ENCODE peak calls at places on chromosomes 4 and X, in nine cellular contexts. R is glutamatergic neuron, J is BJ, U is AG04449, C is left ventricle myocardium inferior, K is fibroblast of mammary gland, H is nephron progenitor cell, M is progenitor cell of endocrine pancreas, S is fibroblast of villous mesenchyme. I is an unnamed sample.

GRCh38 chrX:130631011-130631410 is 229.2 kb downstream of the RBMX2 start:
- DNase-seq in R (no peak), J (no peak), U (no peak), C (no peak), K (no peak), H (no peak), M (no peak), S (no peak), I (no peak)

GRCh38 chr4:123288309-123289025 is 108.1 kb upstream of the SPRY1 start:
- DNase-seq in R (no peak), J (no peak), U (no peak), C (no peak), K (no peak), H (no peak), M (no peak), S (no peak), I (no peak)

GRCh38 chr4:25702848-25703247 is 47.2 kb downstream of the SLC34A2 start:
- DNase-seq in R (no peak), J (no peak), U (peak; percentile 33), C (peak; percentile 40), K (peak; percentile 80), H (no peak), M (no peak), S (peak; percentile 3), I (no peak)

GRCh38 chrX:13128104-13128503 is 83.7 kb upstream of the FAM9C start:
- DNase-seq in R (no peak), J (no peak), U (no peak), C (no peak), K (peak; percentile 51), H (no peak), M (no peak), S (peak; percentile 48), I (no peak)

GRCh38 chr4:159398236-159398638 is 295.4 kb downstream of the RAPGEF2 start:
- DNase-seq in R (no peak), J (no peak), U (no peak), C (no peak), K (peak; percentile 83), H (no peak), M (no peak), S (peak; percentile 44), I (no peak)

GRCh38 chr4:16070203-16070602 is 13.6 kb downstream of the PROM1 start:
- DNase-seq in R (no peak), J (no peak), U (no peak), C (no peak), K (no peak), H (no peak), M (no peak), S (no peak), I (no peak)

GRCh38 chr4:141540643-141541042 is 95.7 kb upstream of the IL15 start:
- DNase-seq in R (no peak), J (no peak), U (no peak), C (no peak), K (peak; percentile 22), H (no peak), M (no peak), S (peak; percentile 70), I (no peak)

GRCh38 chr4:187179086-187180070 is 455.7 kb upstream of the FAT1 start:
- DNase-seq in R (no peak), J (no peak), U (no peak), C (no peak), K (peak; percentile 6), H (no peak), M (no peak), S (no peak), I (no peak)

GRCh38 chr4:169314906-169315305 is 44.1 kb upstream of the SH3RF1 start:
- DNase-seq in R (no peak), J (no peak), U (no peak), C (peak; percentile 79), K (peak; percentile 78), H (no peak), M (no peak), S (peak; percentile 48), I (no peak)

GRCh38 chr4:28357985-28358384 is 1497.3 kb downstream of the STIM2 start:
- DNase-seq in R (peak; percentile 19), J (no peak), U (no peak), C (no peak), K (peak; percentile 76), H (peak; percentile 8), M (no peak), S (no peak), I (no peak)

GRCh38 chr4:36024901-36025610 is 219.3 kb downstream of the ARAP2 start:
- DNase-seq in R (no peak), J (no peak), U (no peak), C (no peak), K (no peak), H (no peak), M (no peak), S (no peak), I (no peak)

GRCh38 chrX:139224953-139225665 is 305.4 kb upstream of the F9 start:
- DNase-seq in R (no peak), J (no peak), U (no peak), C (no peak), K (no peak), H (no peak), M (no peak), S (no peak), I (no peak)

GRCh38 chr4:75985116-75985515 is 5.6 kb downstream of the SDAD1 start:
- DNase-seq in R (no peak), J (peak; percentile 39), U (peak; percentile 69), C (no peak), K (peak; percentile 99), H (no peak), M (no peak), S (peak; percentile 68), I (no peak)

GRCh38 chrX:87900320-87900908 is 382.8 kb downstream of the KLHL4 start:
- DNase-seq in R (no peak), J (no peak), U (no peak), C (no peak), K (no peak), H (no peak), M (no peak), S (no peak), I (no peak)

GRCh38 chrX:130174051-130174704 is 2.4 kb downstream of the RAB33A start:
- DNase-seq in R (no peak), J (peak; percentile 70), U (no peak), C (peak; percentile 15), K (peak; percentile 74), H (no peak), M (no peak), S (peak; percentile 90), I (no peak)

GRCh38 chr4:99998062-99998880 is 48.2 kb upstream of the H2AZ1 start:
- DNase-seq in R (no peak), J (peak; percentile 24), U (no peak), C (no peak), K (peak; percentile 70), H (no peak), M (no peak), S (peak; percentile 68), I (no peak)

GRCh38 chr4:53963786-53964185 is 100.6 kb downstream of the CHIC2 start:
- DNase-seq in R (no peak), J (no peak), U (no peak), C (no peak), K (no peak), H (no peak), M (no peak), S (no peak), I (no peak)

GRCh38 chr4:129446074-129446473 is 350.1 kb downstream of the C4orf33 start:
- DNase-seq in R (peak; percentile 34), J (no peak), U (no peak), C (no peak), K (no peak), H (no peak), M (no peak), S (no peak), I (no peak)

DNA sequence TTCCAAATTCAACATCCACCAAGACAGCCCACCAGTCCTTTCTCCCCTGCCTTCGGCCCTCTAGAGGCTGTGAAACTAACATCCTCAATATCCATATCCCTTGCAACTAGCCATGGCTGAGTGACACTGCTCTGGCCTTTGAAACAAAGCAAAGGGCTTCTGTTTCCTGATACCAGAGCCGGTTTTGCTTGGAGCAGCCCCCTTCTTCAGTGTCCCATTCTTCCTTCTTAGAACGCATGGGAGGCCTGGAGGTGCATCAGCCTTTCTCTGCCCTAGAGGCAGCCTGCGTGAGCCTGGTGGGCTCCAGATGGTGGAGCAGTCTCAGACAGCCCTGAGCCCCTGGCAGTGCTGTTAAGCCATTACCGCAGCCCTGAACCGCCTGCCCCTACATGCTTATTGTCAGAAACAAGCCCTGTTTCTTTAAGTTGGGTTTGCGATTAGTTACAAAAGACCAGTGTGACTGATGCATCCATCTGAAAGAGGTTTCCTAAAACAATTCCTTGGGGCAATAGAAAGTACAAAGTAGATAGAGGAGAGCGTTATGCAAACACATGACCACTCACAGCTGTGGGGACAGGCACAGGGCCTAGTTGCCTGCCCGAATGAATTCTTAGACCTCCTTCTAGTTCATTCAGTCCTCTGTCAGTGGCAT is 74.1 kb downstream of the EVC start:
- DNase-seq in R (peak; percentile 42), J (no peak), U (no peak), C (no peak), K (peak; percentile 60), H (no peak), M (no peak), S (peak; percentile 43), I (no peak)
- TF ChIP-seq CTCF in R (no peak), J (peak; percentile 15), U (no peak), C (no peak), K (peak; percentile 11), H (no peak), M (no peak), S (no peak), I (no peak)

DNA sequence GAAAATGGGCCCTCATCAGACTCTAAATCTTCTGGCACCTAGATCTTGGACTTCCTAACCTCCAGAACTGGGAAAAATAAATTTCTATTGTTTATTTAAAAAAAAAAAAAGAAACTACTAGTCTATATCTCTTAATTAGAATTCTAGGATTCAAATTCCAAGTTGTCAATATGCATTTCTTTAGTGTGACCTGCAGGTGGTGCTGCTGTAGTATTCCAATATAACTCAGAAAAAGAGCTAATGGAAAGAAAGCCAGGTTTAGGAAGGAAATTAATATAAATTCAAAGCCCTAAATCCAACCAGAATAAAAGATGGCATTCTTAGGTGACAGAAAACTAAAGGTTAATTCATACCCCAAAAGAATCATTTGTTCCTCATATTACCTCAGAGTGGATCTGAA is 80.0 kb upstream of the NALF2 start:
- DNase-seq in R (no peak), J (no peak), U (no peak), C (no peak), K (peak; percentile 33), H (no peak), M (no peak), S (peak; percentile 9), I (no peak)
- TF ChIP-seq CTCF in R (peak; percentile 33), J (peak; percentile 27), U (peak; percentile 4), C (peak; percentile 49), K (peak; percentile 48), H (peak; percentile 26), M (peak; percentile 44), S (peak; percentile 40), I (peak; percentile 54)

DNA sequence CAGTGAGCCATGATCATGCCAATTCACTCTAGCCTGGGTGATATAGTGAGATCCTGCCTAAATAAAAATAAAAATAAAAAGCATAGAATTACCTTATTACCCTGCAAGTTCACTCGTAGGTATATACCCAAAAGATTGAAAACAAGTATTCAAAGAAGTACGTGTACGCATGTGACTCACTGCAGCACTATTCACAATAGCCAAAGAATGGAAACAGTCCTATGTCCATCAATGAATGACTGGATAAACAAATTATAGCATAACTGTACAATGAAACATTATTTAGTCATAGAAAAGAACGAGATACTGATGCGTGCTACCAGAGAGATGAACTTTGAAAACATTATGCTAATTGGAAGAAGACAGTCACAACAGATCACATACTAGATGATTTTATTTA is 204.6 kb upstream of the DIAPH2 start:
- DNase-seq in R (no peak), J (peak; percentile 6), U (no peak), C (no peak), K (peak; percentile 79), H (no peak), M (no peak), S (peak; percentile 4), I (no peak)
- TF ChIP-seq CTCF in R (no peak), J (no peak), U (no peak), C (no peak), K (no peak), H (no peak), M (no peak), S (no peak), I (no peak)

GRCh38 chr4:110595583-110595982 is 27.3 kb downstream of the PITX2 start:
- DNase-seq in R (no peak), J (no peak), U (no peak), C (no peak), K (no peak), H (no peak), M (no peak), S (no peak), I (no peak)
- TF ChIP-seq CTCF in R (no peak), J (no peak), U (no peak), C (no peak), K (no peak), H (no peak), M (no peak), S (no peak), I (no peak)

I was measured in neural crest cell.